ENCODE peak calls at places on chromosomes 13 and 19, in six cellular contexts. S is HepG2, O is stomach, M is fibroblast of pulmonary artery, D is right atrium auricular region, Y is fibroblast of villous mesenchyme. W is an unnamed sample.

GRCh38 chr19:41799444-41800000 is 3.1 kb downstream of the CEACAM3 start:
- DNase-seq in M (no peak), D (no peak), O (no peak), Y (no peak), S (peak), W (no peak)

GRCh38 chr19:3187662-3188511 is 2.2 kb downstream of the NCLN start:
- DNase-seq in D (no peak), Y (no peak), M (no peak), S (no peak), O (no peak), W (no peak)

GRCh38 chr13:49400755-49401659 is 42.9 kb downstream of the CAB39L start:
- DNase-seq in O (peak), M (peak), D (no peak), Y (peak), S (no peak), W (no peak)

GRCh38 chr13:50444726-50445125 is 398.8 kb downstream of the DLEU7 start:
- DNase-seq in M (no peak), D (no peak), O (no peak), Y (no peak), S (no peak), W (peak)

GRCh38 chr19:41746593-41747227 is 8.6 kb upstream of the CEACAM6 start:
- DNase-seq in M (peak), S (peak), D (no peak), O (peak), Y (peak), W (peak)

GRCh38 chr13:24396821-24397220 is 87.4 kb downstream of the C1QTNF9 start:
- DNase-seq in O (no peak), M (no peak), S (no peak), D (no peak), Y (no peak), W (no peak)

GRCh38 chr19:43786665-43787064 is 5.9 kb upstream of the KCNN4 start:
- DNase-seq in Y (no peak), O (no peak), M (no peak), D (no peak), S (no peak), W (no peak)

GRCh38 chr13:98978280-98978679 is 416 bp upstream of the DOCK9 start:
- DNase-seq in S (no peak), M (peak), D (no peak), Y (peak), O (no peak), W (peak)

GRCh38 chr19:15934332-15935078 is at the start of gene CYP4F11:
- DNase-seq in Y (no peak), D (no peak), M (no peak), O (peak), S (peak), W (no peak)

GRCh38 chr19:38563475-38563874 is 54.3 kb downstream of the MAP4K1 start:
- DNase-seq in S (no peak), D (no peak), M (no peak), O (no peak), Y (no peak), W (no peak)

GRCh38 chr19:4807188-4807587 is 15.7 kb downstream of the FEM1A start:
- DNase-seq in S (no peak), M (no peak), O (no peak), D (no peak), Y (no peak), W (no peak)

GRCh38 chr19:51808333-51808986 is 13.5 kb downstream of the FPR3 start:
- DNase-seq in S (peak), Y (peak), D (no peak), O (no peak), M (peak), W (no peak)

GRCh38 chr19:38033658-38034150 is 126.7 kb downstream of the SIPA1L3 start:
- DNase-seq in M (peak), O (no peak), D (no peak), S (no peak), Y (no peak), W (no peak)

DNA sequence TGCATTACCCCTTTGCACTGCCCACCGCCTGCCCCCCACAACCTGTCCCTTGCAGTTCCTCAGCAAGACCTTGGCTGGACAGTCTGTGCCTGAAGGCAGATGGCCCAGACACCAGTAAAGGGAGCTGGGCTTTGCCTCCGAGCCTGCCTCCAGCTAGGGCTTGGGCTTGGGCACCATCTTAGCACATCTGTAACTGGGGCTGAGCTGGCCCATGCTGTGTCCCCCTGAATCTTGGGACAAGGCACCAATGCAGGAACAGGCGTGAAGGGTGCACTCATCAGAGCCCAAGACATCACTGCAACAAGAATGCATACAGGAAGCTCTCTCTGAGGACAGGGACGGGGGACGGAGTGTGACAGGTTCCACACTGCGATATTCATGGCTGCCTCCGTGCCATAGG is 8.8 kb upstream of the CHST8 start:
- DNase-seq in O (no peak), D (no peak), S (no peak), Y (no peak), M (no peak), W (no peak)
- H3K4me3 ChIP-seq in O (no peak), D (no peak), S (no peak), Y (no peak), M (no peak), W (no peak)

GRCh38 chr19:18470153-18470552 is 32.2 kb upstream of the ISYNA1 start:
- DNase-seq in Y (peak), M (no peak), O (no peak), D (no peak), S (peak), W (no peak)
- TF ChIP-seq CTCF in Y (peak), M (peak), O (peak), D (no peak), S (peak), W (peak)

DNA sequence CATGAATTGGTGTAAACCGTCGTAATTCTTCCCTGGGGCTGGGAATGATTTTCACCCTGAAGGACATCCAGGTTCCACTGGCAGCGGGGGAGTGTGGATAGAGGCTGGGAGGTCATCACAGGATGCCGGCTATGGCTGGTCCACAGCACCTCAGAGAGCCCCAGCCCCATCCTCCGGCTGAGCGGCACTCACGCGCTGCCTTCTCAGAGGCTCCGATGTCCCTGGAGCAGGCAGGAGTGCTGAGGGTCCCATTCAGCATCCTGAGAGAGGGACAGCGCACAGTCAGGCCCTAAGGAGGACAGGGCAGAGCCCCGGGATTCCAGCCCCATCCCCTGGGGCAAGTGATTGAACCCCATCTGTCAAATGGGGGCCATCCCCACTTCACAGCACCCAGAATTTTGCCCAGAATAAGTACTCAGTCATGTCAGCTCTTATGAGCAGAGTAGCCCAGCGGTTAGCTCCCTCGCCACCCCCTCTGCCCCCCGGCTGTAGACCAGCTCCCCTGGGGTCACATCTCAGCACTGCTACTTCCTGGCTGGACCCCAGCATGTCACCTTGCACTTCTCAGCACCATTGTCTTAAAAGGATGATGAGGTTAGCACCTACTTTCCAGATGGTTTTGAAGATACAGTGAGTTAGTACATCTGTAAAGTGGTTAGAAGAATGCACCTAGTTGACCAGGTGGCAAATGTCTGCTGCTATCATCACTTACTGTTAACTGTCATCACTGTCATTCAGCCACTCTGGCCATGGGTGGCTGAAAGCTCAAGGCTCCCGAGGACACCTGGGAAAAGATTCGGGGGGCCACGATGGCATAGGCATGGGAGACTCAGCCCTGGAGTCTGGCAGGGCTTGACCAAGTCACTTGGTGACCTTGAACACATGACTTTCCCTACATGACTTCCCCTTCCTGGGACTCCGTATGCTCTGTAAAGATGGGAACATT is 11.9 kb downstream of the GRAMD1A start:
- DNase-seq in S (no peak), M (no peak), D (no peak), Y (no peak), O (no peak), W (no peak)
- H3K4me3 ChIP-seq in S (no peak), M (no peak), D (no peak), Y (no peak), O (no peak), W (no peak)

GRCh38 chr13:107867701-107868661 is 347.4 kb downstream of the LIG4 start:
- DNase-seq in Y (peak), M (peak), O (peak), D (no peak), S (no peak), W (no peak)
- TF ChIP-seq CTCF in Y (peak), M (peak), O (no peak), D (no peak), S (peak), W (peak)

GRCh38 chr19:33794578-33795369 is 1.9 kb upstream of the KCTD15 start:
- DNase-seq in Y (peak), D (no peak), M (peak), O (no peak), S (no peak), W (no peak)
- H3K4me3 ChIP-seq in Y (peak), D (peak), M (peak), O (peak), S (peak), W (peak)

GRCh38 chr19:30968210-30968609 is 381.0 kb downstream of the TSHZ3 start:
- DNase-seq in O (no peak), D (no peak), Y (no peak), M (no peak), S (no peak), W (no peak)
- TF ChIP-seq CTCF in O (no peak), D (no peak), Y (no peak), M (no peak), S (no peak), W (no peak)

GRCh38 chr19:17418710-17419109 is 1.1 kb upstream of the MVB12A start:
- DNase-seq in O (no peak), Y (peak), S (no peak), D (no peak), M (no peak), W (no peak)
- H3K4me3 ChIP-seq in O (no peak), Y (peak), S (no peak), D (peak), M (peak), W (no peak)